ENCODE peak calls at places on chromosomes 16 and 17, in five cellular contexts. O is esophagus mucosa; H is stimulated activated memory B cell treated with anti-CD40 and anti-IgM and Interleukin-4, amounts not matched to agents 10 μg/mL and 1 μg/mL and 100 μg/mL, for 72 hours; W is stimulated activated effector memory CD8-positive, alpha-beta T cell treated with anti-CD3 and anti-CD28 coated beads, Interleukin-12 subunit alpha, Interleukin-12 subunit beta, amount 100 ng/mL, for 72 hours; T is upper lobe of right lung. P is an unnamed sample.

GRCh38 chr17:58873926-58874325 is 118.3 kb downstream of the PPM1E start:
- ATAC-seq in O (no peak), H (no peak), W (no peak), T (no peak), P (no peak)

GRCh38 chr16:54094641-54095040 is 191.9 kb downstream of the IRX3 start:
- ATAC-seq in O (no peak), H (no peak), W (no peak), T (no peak), P (no peak)

GRCh38 chr17:44921122-44921882 is 6.0 kb upstream of the GFAP start:
- ATAC-seq in O (no peak), H (no peak), W (no peak), T (no peak), P (no peak)

GRCh38 chr17:28717578-28718316 is at the start of gene RAB34:
- ATAC-seq in O (peak; percentile 12), H (peak; percentile 2), W (no peak), T (peak; percentile 66), P (no peak)

GRCh38 chr17:18985475-18985874 is 19.1 kb downstream of the FAM83G start:
- ATAC-seq in O (peak; percentile 63), H (no peak), W (no peak), T (no peak), P (no peak)

GRCh38 chr17:41864498-41864836 is 756 bp downstream of the KLHL11 start:
- ATAC-seq in O (no peak), H (no peak), W (no peak), T (no peak), P (no peak)

GRCh38 chr16:62213763-62214162 is 177.5 kb upstream of the CDH8 start:
- ATAC-seq in O (peak; percentile 46), H (peak; percentile 36), W (peak; percentile 16), T (peak; percentile 40), P (no peak)

GRCh38 chr16:67862623-67863583 is 9.9 kb upstream of the EDC4 start:
- ATAC-seq in O (peak; percentile 50), H (no peak), W (no peak), T (peak; percentile 3), P (no peak)

GRCh38 chr16:24686678-24687077 is 42.8 kb upstream of the TNRC6A start:
- ATAC-seq in O (no peak), H (no peak), W (no peak), T (no peak), P (no peak)

GRCh38 chr17:5226940-5227878 is 7.5 kb downstream of the SCIMP start:
- ATAC-seq in O (peak; percentile 46), H (peak; percentile 74), W (peak; percentile 74), T (peak; percentile 90), P (no peak)

GRCh38 chr17:58381124-58381838 is 29.3 kb upstream of the SUPT4H1 start:
- ATAC-seq in O (no peak), H (no peak), W (no peak), T (peak; percentile 11), P (no peak)

GRCh38 chr16:68244481-68244902 is 681 bp upstream of the PLA2G15 start:
- ATAC-seq in O (no peak), H (no peak), W (no peak), T (no peak), P (no peak)

GRCh38 chr17:17792551-17793377 is 44.0 kb downstream of the SREBF1 start:
- ATAC-seq in O (no peak), H (peak; percentile 5), W (peak; percentile 88), T (no peak), P (peak; percentile 89)

GRCh38 chr17:34318474-34318873 is 761 bp upstream of the CCL8 start:
- ATAC-seq in O (no peak), H (no peak), W (no peak), T (peak; percentile 68), P (no peak)

GRCh38 chr17:38960402-38960801 is 6.8 kb downstream of the FBXO47 start:
- ATAC-seq in O (no peak), H (no peak), W (no peak), T (no peak), P (no peak)

GRCh38 chr16:65201446-65202010 is 79.7 kb upstream of the CDH11 start:
- ATAC-seq in O (no peak), H (no peak), W (no peak), T (no peak), P (no peak)

GRCh38 chr16:12350945-12351344 is 374.4 kb downstream of the SNX29 start:
- ATAC-seq in O (no peak), H (no peak), W (no peak), T (no peak), P (no peak)

GRCh38 chr16:10081201-10081940 is 100.9 kb downstream of the GRIN2A start:
- ATAC-seq in O (no peak), H (no peak), W (no peak), T (no peak), P (no peak)

GRCh38 chr16:20879175-20880053 is 20.7 kb downstream of the DCUN1D3 start:
- ATAC-seq in O (no peak), H (peak; percentile 43), W (peak; percentile 86), T (no peak), P (peak; percentile 79)

GRCh38 chr17:10738516-10739258 is 8.9 kb upstream of the TMEM220 start:
- ATAC-seq in O (no peak), H (no peak), W (no peak), T (peak; percentile 10), P (no peak)

GRCh38 chr17:55089955-55090573 is 121.5 kb downstream of the STXBP4 start:
- ATAC-seq in O (peak; percentile 45), H (peak; percentile 71), W (peak; percentile 100), T (peak; percentile 65), P (peak; percentile 98)

GRCh38 chr17:1203111-1203966 is 23.6 kb upstream of the ABR start:
- ATAC-seq in O (peak; percentile 88), H (no peak), W (no peak), T (peak; percentile 92), P (peak; percentile 45)

GRCh38 chr17:75087558-75088453 is at the start of gene SLC16A5:
- ATAC-seq in O (peak; percentile 79), H (peak; percentile 79), W (peak; percentile 72), T (peak; percentile 94), P (peak; percentile 81)

P was measured in activated T-helper 17 cell treated with anti-CD3 and anti-CD28 coated beads, Interleukin-2, amount 50 U/mL, for 72 hours.